ENCODE peak calls at places on chromosomes 11 and 22, in eight cellular contexts. One of them, this sample, is unnamed.

GRCh38 chr11:15841898-15842297 is 514.4 kb downstream of the SOX6 start:
- DNase-seq in GM12865: no peak
- DNase-seq in PC-3: no peak
- DNase-seq in ovary: no peak
- DNase-seq in NB4: no peak
- DNase-seq in astrocyte of the spinal cord: no peak
- DNase-seq in psoas muscle: no peak
- DNase-seq in fibroblast of pulmonary artery: no peak
- DNase-seq in this sample: no peak

GRCh38 chr22:30314918-30315317 is 11.8 kb downstream of the TBC1D10A start:
- DNase-seq in GM12865: peak
- DNase-seq in fibroblast of pulmonary artery: no peak
- DNase-seq in psoas muscle: no peak
- DNase-seq in astrocyte of the spinal cord: no peak
- DNase-seq in NB4: no peak
- DNase-seq in PC-3: no peak
- DNase-seq in ovary: no peak
- DNase-seq in this sample: no peak

GRCh38 chr22:20437253-20438065 is at the start of gene SCARF2:
- DNase-seq in astrocyte of the spinal cord: peak
- DNase-seq in PC-3: no peak
- DNase-seq in NB4: no peak
- DNase-seq in ovary: peak
- DNase-seq in GM12865: no peak
- DNase-seq in psoas muscle: peak
- DNase-seq in fibroblast of pulmonary artery: peak
- DNase-seq in this sample: peak

GRCh38 chr22:41922940-41923594 is 3.5 kb downstream of the TNFRSF13C start:
- DNase-seq in NB4: no peak
- DNase-seq in psoas muscle: no peak
- DNase-seq in GM12865: no peak
- DNase-seq in PC-3: no peak
- DNase-seq in astrocyte of the spinal cord: no peak
- DNase-seq in ovary: no peak
- DNase-seq in fibroblast of pulmonary artery: no peak
- DNase-seq in this sample: no peak

GRCh38 chr11:62108017-62108750 is 15.6 kb upstream of the INCENP start:
- DNase-seq in PC-3: peak
- DNase-seq in ovary: no peak
- DNase-seq in NB4: peak
- DNase-seq in GM12865: peak
- DNase-seq in fibroblast of pulmonary artery: peak
- DNase-seq in astrocyte of the spinal cord: peak
- DNase-seq in psoas muscle: no peak
- DNase-seq in this sample: peak

GRCh38 chr22:42173183-42173926 is 42.7 kb upstream of the CYP2D6 start:
- DNase-seq in fibroblast of pulmonary artery: no peak
- DNase-seq in astrocyte of the spinal cord: no peak
- DNase-seq in PC-3: no peak
- DNase-seq in psoas muscle: no peak
- DNase-seq in NB4: no peak
- DNase-seq in ovary: no peak
- DNase-seq in GM12865: no peak
- DNase-seq in this sample: peak

GRCh38 chr22:19834599-19834998 is 20.1 kb downstream of the GNB1L start:
- DNase-seq in ovary: no peak
- DNase-seq in psoas muscle: no peak
- DNase-seq in GM12865: no peak
- DNase-seq in fibroblast of pulmonary artery: no peak
- DNase-seq in astrocyte of the spinal cord: no peak
- DNase-seq in PC-3: no peak
- DNase-seq in NB4: no peak
- DNase-seq in this sample: no peak

GRCh38 chr11:12215192-12215591 is 104.8 kb downstream of the MICAL2 start:
- DNase-seq in GM12865: peak
- DNase-seq in PC-3: no peak
- DNase-seq in fibroblast of pulmonary artery: no peak
- DNase-seq in astrocyte of the spinal cord: no peak
- DNase-seq in NB4: peak
- DNase-seq in ovary: no peak
- DNase-seq in psoas muscle: no peak
- DNase-seq in this sample: no peak

GRCh38 chr11:114606003-114606801 is 10.6 kb upstream of the NXPE4 start:
- DNase-seq in NB4: no peak
- DNase-seq in GM12865: peak
- DNase-seq in PC-3: peak
- DNase-seq in psoas muscle: no peak
- DNase-seq in fibroblast of pulmonary artery: peak
- DNase-seq in ovary: no peak
- DNase-seq in astrocyte of the spinal cord: no peak
- DNase-seq in this sample: peak

GRCh38 chr11:74008373-74009229 is at the start of gene UCP3:
- DNase-seq in ovary: no peak
- DNase-seq in PC-3: no peak
- DNase-seq in psoas muscle: peak
- DNase-seq in astrocyte of the spinal cord: no peak
- DNase-seq in fibroblast of pulmonary artery: no peak
- DNase-seq in GM12865: no peak
- DNase-seq in NB4: peak
- DNase-seq in this sample: no peak

GRCh38 chr22:41341012-41341411 is 39.7 kb downstream of the ZC3H7B start:
- DNase-seq in ovary: no peak
- DNase-seq in fibroblast of pulmonary artery: no peak
- DNase-seq in GM12865: no peak
- DNase-seq in psoas muscle: no peak
- DNase-seq in NB4: no peak
- DNase-seq in astrocyte of the spinal cord: no peak
- DNase-seq in PC-3: no peak
- DNase-seq in this sample: no peak

GRCh38 chr11:117883063-117883462 is 6.6 kb upstream of the FXYD6 start:
- DNase-seq in psoas muscle: no peak
- DNase-seq in astrocyte of the spinal cord: no peak
- DNase-seq in ovary: no peak
- DNase-seq in GM12865: no peak
- DNase-seq in PC-3: no peak
- DNase-seq in NB4: no peak
- DNase-seq in fibroblast of pulmonary artery: no peak
- DNase-seq in this sample: no peak

GRCh38 chr11:123255909-123256308 is 60.9 kb upstream of the CLMP start:
- DNase-seq in NB4: no peak
- DNase-seq in astrocyte of the spinal cord: no peak
- DNase-seq in GM12865: no peak
- DNase-seq in psoas muscle: no peak
- DNase-seq in ovary: no peak
- DNase-seq in fibroblast of pulmonary artery: peak
- DNase-seq in PC-3: no peak
- DNase-seq in this sample: no peak

GRCh38 chr11:69464621-69464960 is 16.9 kb upstream of the LINC01488 start:
- DNase-seq in fibroblast of pulmonary artery: no peak
- DNase-seq in astrocyte of the spinal cord: no peak
- DNase-seq in ovary: no peak
- DNase-seq in PC-3: no peak
- DNase-seq in NB4: no peak
- DNase-seq in GM12865: no peak
- DNase-seq in psoas muscle: no peak
- DNase-seq in this sample: no peak

GRCh38 chr11:17002543-17002942 is 11.7 kb downstream of the PLEKHA7 start:
- DNase-seq in psoas muscle: no peak
- DNase-seq in fibroblast of pulmonary artery: no peak
- DNase-seq in ovary: no peak
- DNase-seq in GM12865: no peak
- DNase-seq in NB4: no peak
- DNase-seq in PC-3: no peak
- DNase-seq in astrocyte of the spinal cord: no peak
- DNase-seq in this sample: no peak

GRCh38 chr22:45922256-45922655 is 54.7 kb downstream of the WNT7B start:
- DNase-seq in psoas muscle: no peak
- DNase-seq in astrocyte of the spinal cord: no peak
- DNase-seq in fibroblast of pulmonary artery: no peak
- DNase-seq in ovary: no peak
- DNase-seq in GM12865: no peak
- DNase-seq in NB4: no peak
- DNase-seq in PC-3: no peak
- DNase-seq in this sample: no peak

GRCh38 chr11:77084581-77085191 is 17.9 kb downstream of the CAPN5 start:
- DNase-seq in fibroblast of pulmonary artery: no peak
- DNase-seq in GM12865: no peak
- DNase-seq in astrocyte of the spinal cord: no peak
- DNase-seq in NB4: no peak
- DNase-seq in PC-3: no peak
- DNase-seq in psoas muscle: peak
- DNase-seq in ovary: peak
- DNase-seq in this sample: no peak

GRCh38 chr11:47408598-47409439 is 429 bp downstream of the SLC39A13 start:
- DNase-seq in astrocyte of the spinal cord: peak
- DNase-seq in ovary: peak
- DNase-seq in fibroblast of pulmonary artery: peak
- DNase-seq in GM12865: no peak
- DNase-seq in psoas muscle: peak
- DNase-seq in PC-3: peak
- DNase-seq in NB4: no peak
- DNase-seq in this sample: peak

GRCh38 chr22:42371112-42371900 is 60.9 kb downstream of the NFAM1 start:
- DNase-seq in NB4: no peak
- DNase-seq in psoas muscle: no peak
- DNase-seq in ovary: no peak
- DNase-seq in fibroblast of pulmonary artery: no peak
- DNase-seq in astrocyte of the spinal cord: no peak
- DNase-seq in PC-3: no peak
- DNase-seq in GM12865: no peak
- DNase-seq in this sample: no peak

GRCh38 chr22:49592780-49593501 is 234.7 kb downstream of the BRD1 start:
- DNase-seq in fibroblast of pulmonary artery: no peak
- DNase-seq in astrocyte of the spinal cord: no peak
- DNase-seq in NB4: no peak
- DNase-seq in ovary: no peak
- DNase-seq in PC-3: no peak
- DNase-seq in psoas muscle: no peak
- DNase-seq in GM12865: no peak
- DNase-seq in this sample: no peak

GRCh38 chr11:43903969-43904368 is 23.3 kb downstream of the ALKBH3 start:
- DNase-seq in psoas muscle: no peak
- DNase-seq in fibroblast of pulmonary artery: no peak
- DNase-seq in astrocyte of the spinal cord: no peak
- DNase-seq in ovary: no peak
- DNase-seq in PC-3: no peak
- DNase-seq in NB4: no peak
- DNase-seq in GM12865: no peak
- DNase-seq in this sample: no peak

GRCh38 chr22:19959043-19959586 is 17.5 kb upstream of the TXNRD2 start:
- DNase-seq in NB4: no peak
- DNase-seq in PC-3: no peak
- DNase-seq in psoas muscle: peak
- DNase-seq in GM12865: no peak
- DNase-seq in astrocyte of the spinal cord: peak
- DNase-seq in fibroblast of pulmonary artery: peak
- DNase-seq in ovary: peak
- DNase-seq in this sample: peak

GRCh38 chr11:724733-725386 is 18.8 kb downstream of the EPS8L2 start:
- DNase-seq in psoas muscle: no peak
- DNase-seq in PC-3: no peak
- DNase-seq in fibroblast of pulmonary artery: no peak
- DNase-seq in astrocyte of the spinal cord: no peak
- DNase-seq in ovary: no peak
- DNase-seq in GM12865: no peak
- DNase-seq in NB4: no peak
- DNase-seq in this sample: no peak
- H3K4me3 ChIP-seq in psoas muscle: no peak
- H3K4me3 ChIP-seq in PC-3: no peak
- H3K4me3 ChIP-seq in fibroblast of pulmonary artery: no peak
- H3K4me3 ChIP-seq in astrocyte of the spinal cord: no peak
- H3K4me3 ChIP-seq in ovary: no peak
- H3K4me3 ChIP-seq in GM12865: no peak
- H3K4me3 ChIP-seq in NB4: no peak
- H3K4me3 ChIP-seq in this sample: no peak

DNA sequence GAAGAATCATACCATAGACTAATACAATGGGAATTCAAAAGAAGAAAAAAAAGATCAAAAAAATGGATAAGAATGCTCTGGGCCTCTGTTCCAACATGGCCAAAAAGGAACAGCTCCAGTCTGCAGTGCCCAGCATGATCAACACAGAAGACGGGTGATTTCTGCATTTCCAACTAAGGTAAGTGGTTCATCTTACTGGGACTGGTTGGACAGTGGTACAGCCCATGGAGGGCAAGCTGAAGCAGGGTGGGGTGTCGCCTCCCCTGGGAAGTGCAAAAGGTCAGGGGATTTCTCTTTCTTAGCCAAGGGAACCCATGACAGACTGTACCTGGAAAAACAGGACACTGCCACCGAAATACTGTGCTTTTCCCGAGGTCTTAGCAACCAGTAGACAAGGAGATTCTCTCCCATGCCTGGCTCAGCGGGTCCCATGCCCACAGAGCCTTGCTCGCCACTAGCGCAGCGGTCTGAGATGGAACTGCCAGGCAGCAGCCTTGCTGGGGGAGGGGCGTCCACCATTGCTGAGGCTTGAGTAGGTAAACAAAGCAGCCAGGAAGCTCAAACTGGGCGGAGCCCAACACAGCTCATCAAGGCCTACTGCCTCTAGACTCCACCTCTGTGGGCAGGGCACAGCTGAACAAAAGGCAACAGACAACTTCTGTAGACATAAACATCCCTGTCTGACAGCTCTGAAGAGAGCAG is 428.4 kb downstream of the MN1 start:
- DNase-seq in astrocyte of the spinal cord: no peak
- DNase-seq in psoas muscle: no peak
- DNase-seq in ovary: no peak
- DNase-seq in PC-3: peak
- DNase-seq in fibroblast of pulmonary artery: no peak
- DNase-seq in GM12865: peak
- DNase-seq in NB4: no peak
- DNase-seq in this sample: no peak
- TF ChIP-seq CTCF in astrocyte of the spinal cord: no peak
- TF ChIP-seq CTCF in psoas muscle: no peak
- TF ChIP-seq CTCF in ovary: no peak
- TF ChIP-seq CTCF in PC-3: no peak
- TF ChIP-seq CTCF in fibroblast of pulmonary artery: no peak
- TF ChIP-seq CTCF in GM12865: no peak
- TF ChIP-seq CTCF in NB4: no peak
- TF ChIP-seq CTCF in this sample: no peak

DNA sequence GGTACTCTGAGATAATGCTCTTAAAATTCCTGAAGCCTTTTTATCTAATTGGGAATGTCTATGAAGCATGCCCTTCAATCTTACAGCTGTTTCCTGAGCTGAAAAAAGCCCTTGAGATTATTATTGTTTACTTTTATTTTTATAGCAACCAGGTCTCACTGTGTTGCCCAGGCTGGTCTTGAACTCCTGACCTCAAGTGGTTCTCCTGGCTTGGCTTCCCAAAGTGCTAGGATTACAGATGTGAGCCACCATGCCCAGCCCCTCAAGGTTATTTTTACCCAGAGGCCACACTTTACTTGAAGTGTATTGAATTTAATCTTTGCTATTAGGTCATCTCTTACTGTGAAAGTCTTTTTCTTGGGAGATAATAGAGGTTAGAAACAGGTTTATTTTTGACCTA is 7.0 kb upstream of the SWAP70 start:
- DNase-seq in fibroblast of pulmonary artery: no peak
- DNase-seq in PC-3: no peak
- DNase-seq in astrocyte of the spinal cord: no peak
- DNase-seq in GM12865: no peak
- DNase-seq in NB4: no peak
- DNase-seq in ovary: no peak
- DNase-seq in psoas muscle: no peak
- DNase-seq in this sample: no peak
- H3K4me3 ChIP-seq in fibroblast of pulmonary artery: no peak
- H3K4me3 ChIP-seq in PC-3: no peak
- H3K4me3 ChIP-seq in astrocyte of the spinal cord: no peak
- H3K4me3 ChIP-seq in GM12865: no peak
- H3K4me3 ChIP-seq in NB4: no peak
- H3K4me3 ChIP-seq in ovary: no peak
- H3K4me3 ChIP-seq in psoas muscle: no peak
- H3K4me3 ChIP-seq in this sample: no peak

GRCh38 chr11:2287102-2287501 is 14.6 kb downstream of the C11orf21 start:
- DNase-seq in psoas muscle: peak
- DNase-seq in PC-3: no peak
- DNase-seq in GM12865: no peak
- DNase-seq in fibroblast of pulmonary artery: no peak
- DNase-seq in ovary: peak
- DNase-seq in astrocyte of the spinal cord: no peak
- DNase-seq in NB4: no peak
- DNase-seq in this sample: no peak
- TF ChIP-seq CTCF in psoas muscle: no peak
- TF ChIP-seq CTCF in PC-3: no peak
- TF ChIP-seq CTCF in GM12865: no peak
- TF ChIP-seq CTCF in fibroblast of pulmonary artery: no peak
- TF ChIP-seq CTCF in ovary: no peak
- TF ChIP-seq CTCF in astrocyte of the spinal cord: no peak
- TF ChIP-seq CTCF in NB4: no peak
- TF ChIP-seq CTCF in this sample: no peak

This sample was measured in cardiac fibroblast.